ENCODE peak calls at places on chromosomes 13 and 19, in nine cellular contexts. A is HT-29; F is choroid plexus epithelial cell; J is NAMALWA; W is endodermal cell; T is stimulated activated CD4-positive, alpha-beta T cell treated with anti-CD3 and anti-CD28 coated beads, Interleukin-15, amount 100 ng/mL, for 1 hour; H is amniotic epithelial cell; K is tibial nerve; S is fibroblast of the conjunctiva. X is an unnamed sample.

GRCh38 chr13:59730026-59730425 is 433.7 kb downstream of the DIAPH3 start:
- DNase-seq in A (no peak), F (no peak), J (no peak), W (no peak), T (no peak), H (no peak), K (no peak), S (no peak), X (no peak)

GRCh38 chr13:99663908-99664307 is 162.6 kb downstream of the TM9SF2 start:
- DNase-seq in A (no peak), F (no peak), J (no peak), W (no peak), T (no peak), H (no peak), K (no peak), S (no peak), X (no peak)

GRCh38 chr13:83839158-83839557 is 43.1 kb downstream of the SLITRK1 start:
- DNase-seq in A (no peak), F (no peak), J (no peak), W (peak), T (no peak), H (no peak), K (no peak), S (no peak), X (no peak)

GRCh38 chr19:33950141-33950805 is 153.6 kb downstream of the KCTD15 start:
- DNase-seq in A (no peak), F (no peak), J (no peak), W (peak), T (no peak), H (no peak), K (no peak), S (no peak), X (no peak)

GRCh38 chr13:46168341-46168740 is 13.6 kb downstream of the LCP1 start:
- DNase-seq in A (no peak), F (peak), J (peak), W (no peak), T (peak), H (peak), K (peak), S (no peak), X (no peak)

GRCh38 chr19:47230122-47230920 is 678 bp downstream of the BBC3 start:
- DNase-seq in A (peak), F (peak), J (peak), W (peak), T (peak), H (no peak), K (peak), S (no peak), X (no peak)

GRCh38 chr19:16160943-16161560 is 12.3 kb downstream of the CIB3 start:
- DNase-seq in A (no peak), F (peak), J (no peak), W (no peak), T (no peak), H (peak), K (no peak), S (peak), X (peak)

GRCh38 chr13:58994077-58994476 is 1169.7 kb downstream of the DIAPH3 start:
- DNase-seq in A (no peak), F (no peak), J (no peak), W (no peak), T (no peak), H (no peak), K (no peak), S (no peak), X (no peak)

GRCh38 chr13:74128171-74128767 is 5.9 kb downstream of the KLF12 start:
- DNase-seq in A (no peak), F (peak), J (no peak), W (no peak), T (no peak), H (peak), K (no peak), S (no peak), X (no peak)

GRCh38 chr19:38210458-38210987 is 13.5 kb downstream of the DPF1 start:
- DNase-seq in A (no peak), F (peak), J (no peak), W (peak), T (no peak), H (peak), K (no peak), S (peak), X (no peak)

GRCh38 chr19:6002591-6002990 is 24.7 kb upstream of the RANBP3 start:
- DNase-seq in A (no peak), F (no peak), J (no peak), W (no peak), T (no peak), H (no peak), K (no peak), S (no peak), X (no peak)

GRCh38 chr13:59422646-59423045 is 741.1 kb downstream of the DIAPH3 start:
- DNase-seq in A (no peak), F (peak), J (no peak), W (peak), T (no peak), H (no peak), K (no peak), S (no peak), X (no peak)

GRCh38 chr19:22601906-22602630 is 32.1 kb upstream of the ZNF492 start:
- DNase-seq in A (no peak), F (no peak), J (no peak), W (no peak), T (no peak), H (no peak), K (no peak), S (no peak), X (no peak)

GRCh38 chr19:12733907-12734214 is 623 bp downstream of the TRIR start:
- DNase-seq in A (peak), F (no peak), J (no peak), W (no peak), T (no peak), H (no peak), K (no peak), S (no peak), X (no peak)

GRCh38 chr19:51698296-51698695 is 5.2 kb downstream of the SPACA6 start:
- DNase-seq in A (no peak), F (no peak), J (no peak), W (no peak), T (no peak), H (peak), K (no peak), S (no peak), X (no peak)

GRCh38 chr13:98976338-98976737 is 1.5 kb downstream of the DOCK9 start:
- DNase-seq in A (peak), F (peak), J (no peak), W (no peak), T (no peak), H (peak), K (no peak), S (peak), X (peak)

GRCh38 chr13:27264181-27264580 is 6.4 kb upstream of the RASL11A start:
- DNase-seq in A (no peak), F (peak), J (peak), W (no peak), T (no peak), H (peak), K (no peak), S (peak), X (peak)

GRCh38 chr19:48724796-48725753 is 5.5 kb upstream of the MAMSTR start:
- DNase-seq in A (peak), F (peak), J (peak), W (peak), T (no peak), H (peak), K (peak), S (peak), X (peak)

GRCh38 chr13:44308352-44308751 is 65.3 kb upstream of the SERP2 start:
- DNase-seq in A (no peak), F (no peak), J (no peak), W (no peak), T (no peak), H (no peak), K (no peak), S (no peak), X (no peak)

GRCh38 chr13:20824762-20825161 is 51.0 kb upstream of the EEF1AKMT1 start:
- DNase-seq in A (no peak), F (peak), J (no peak), W (no peak), T (no peak), H (peak), K (no peak), S (no peak), X (no peak)

GRCh38 chr19:13095934-13096890 is 6.4 kb downstream of the LYL1 start:
- DNase-seq in A (no peak), F (no peak), J (peak), W (peak), T (no peak), H (no peak), K (no peak), S (no peak), X (no peak)

GRCh38 chr19:28288850-28289249 is 924.1 kb downstream of the UQCRFS1 start:
- DNase-seq in A (no peak), F (no peak), J (no peak), W (no peak), T (no peak), H (no peak), K (no peak), S (no peak), X (no peak)

GRCh38 chr19:5588906-5589676 is 21.3 kb upstream of the TINCR start:
- DNase-seq in A (no peak), F (peak), J (no peak), W (peak), T (no peak), H (no peak), K (no peak), S (no peak), X (no peak)

GRCh38 chr19:35195822-35196221 is 32.7 kb downstream of the FAM187B start:
- DNase-seq in A (no peak), F (no peak), J (no peak), W (peak), T (no peak), H (no peak), K (no peak), S (no peak), X (no peak)

GRCh38 chr19:13861714-13862531 is 15.0 kb upstream of the NANOS3 start:
- DNase-seq in A (peak), F (peak), J (peak), W (peak), T (peak), H (peak), K (peak), S (peak), X (peak)

GRCh38 chr13:79870766-79871165 is 389.8 kb downstream of the NDFIP2 start:
- DNase-seq in A (peak), F (no peak), J (no peak), W (no peak), T (no peak), H (peak), K (no peak), S (no peak), X (no peak)

GRCh38 chr13:109336730-109337129 is 449.7 kb downstream of the IRS2 start:
- DNase-seq in A (no peak), F (peak), J (no peak), W (no peak), T (no peak), H (peak), K (no peak), S (peak), X (no peak)

GRCh38 chr13:90396266-90396665 is 951.2 kb upstream of the MIR17HG start:
- DNase-seq in A (no peak), F (no peak), J (no peak), W (no peak), T (no peak), H (no peak), K (no peak), S (no peak), X (no peak)

X was measured in stromal cell of bone marrow.